ENCODE peak calls at places on chromosomes 6 and 20, in nine cellular contexts. T is stimulated activated CD8-positive, alpha-beta memory T cell treated with anti-CD3 and anti-CD28 coated beads, Interleukin-15, amount 100 ng/mL, for 24 hours; Z is lower leg skin; J is dorsolateral prefrontal cortex; R is stimulated activated naive B cell treated with anti-CD40 and anti-IgM and Interleukin-4, amounts not matched to agents 10 μg/mL and 1 μg/mL and 100 μg/mL, for 72 hours; Q is left ventricle myocardium inferior; L is NCI-H510A; U is fibroblast of the aortic adventitia; K is effector CD8-positive, alpha-beta T cell. E is an unnamed sample.

GRCh38 chr20:36062799-36063198 is 91.7 kb upstream of the EPB41L1 start:
- DNase-seq in T (no peak), Z (no peak), J (no peak), R (no peak), Q (no peak), L (no peak), U (no peak), K (no peak), E (no peak)

GRCh38 chr6:63410435-63411426 is 90.9 kb upstream of the LGSN start:
- DNase-seq in T (no peak), Z (no peak), J (no peak), R (no peak), Q (no peak), L (no peak), U (no peak), K (no peak), E (no peak)

GRCh38 chr20:43590036-43590391 is 723 bp upstream of the IFT52 start:
- DNase-seq in T (no peak), Z (no peak), J (no peak), R (peak; percentile 3), Q (no peak), L (no peak), U (no peak), K (no peak), E (no peak)

GRCh38 chr6:34829137-34829536 is 37.3 kb downstream of the BLTP3A start:
- DNase-seq in T (no peak), Z (no peak), J (no peak), R (no peak), Q (no peak), L (no peak), U (no peak), K (no peak), E (no peak)

GRCh38 chr6:21664263-21665081 is 70.9 kb downstream of the SOX4 start:
- DNase-seq in T (no peak), Z (no peak), J (no peak), R (no peak), Q (peak; percentile 31), L (peak; percentile 16), U (peak; percentile 15), K (no peak), E (no peak)

GRCh38 chr6:155315516-155315871 is 1.2 kb upstream of the TFB1M start:
- DNase-seq in T (no peak), Z (no peak), J (no peak), R (no peak), Q (no peak), L (no peak), U (peak; percentile 37), K (no peak), E (no peak)

GRCh38 chr6:1792989-1793388 is 183.3 kb downstream of the FOXC1 start:
- DNase-seq in T (no peak), Z (no peak), J (no peak), R (no peak), Q (no peak), L (no peak), U (peak; percentile 28), K (no peak), E (no peak)

GRCh38 chr20:52971498-52972189 is 514 bp upstream of the TSHZ2 start:
- DNase-seq in T (no peak), Z (no peak), J (no peak), R (no peak), Q (no peak), L (no peak), U (no peak), K (no peak), E (no peak)

GRCh38 chr20:24751551-24751950 is 197.5 kb upstream of the CST7 start:
- DNase-seq in T (no peak), Z (no peak), J (no peak), R (no peak), Q (no peak), L (no peak), U (no peak), K (no peak), E (no peak)

GRCh38 chr6:31585531-31585930 is 546 bp upstream of the LST1 start:
- DNase-seq in T (no peak), Z (no peak), J (no peak), R (no peak), Q (no peak), L (no peak), U (no peak), K (no peak), E (no peak)

GRCh38 chr6:72260489-72260888 is 361.4 kb upstream of the KCNQ5 start:
- DNase-seq in T (no peak), Z (no peak), J (no peak), R (no peak), Q (no peak), L (no peak), U (peak; percentile 0), K (no peak), E (no peak)

GRCh38 chr6:9292975-9293374 is 857.6 kb upstream of the SLC35B3 start:
- DNase-seq in T (no peak), Z (no peak), J (no peak), R (no peak), Q (no peak), L (no peak), U (peak; percentile 38), K (no peak), E (no peak)

E was measured in memory B cell.